ENCODE peak calls at places on chromosomes 16 and 17, in nine cellular contexts. One of them, this sample, is unnamed.

GRCh38 chr17:7407483-7408231 is at the start of gene NLGN2:
- DNase-seq in HTR-8/SVneo: no peak
- DNase-seq in posterior cingulate gyrus: no peak
- DNase-seq in GM19239: no peak
- DNase-seq in ELF-1: peak
- DNase-seq in GM04503: no peak
- DNase-seq in GM06990: no peak
- DNase-seq in CD4-positive, alpha-beta memory T cell: no peak
- DNase-seq in GM03348: no peak
- DNase-seq in this sample: no peak

GRCh38 chr16:69725480-69726312 is 664 bp downstream of the NQO1 start:
- DNase-seq in HTR-8/SVneo: no peak
- DNase-seq in posterior cingulate gyrus: no peak
- DNase-seq in GM19239: no peak
- DNase-seq in ELF-1: peak
- DNase-seq in GM04503: no peak
- DNase-seq in GM06990: no peak
- DNase-seq in CD4-positive, alpha-beta memory T cell: no peak
- DNase-seq in GM03348: no peak
- DNase-seq in this sample: no peak

GRCh38 chr17:15436399-15437369 is 30.7 kb downstream of the CDRT4 start:
- DNase-seq in HTR-8/SVneo: peak
- DNase-seq in posterior cingulate gyrus: peak
- DNase-seq in GM19239: peak
- DNase-seq in ELF-1: peak
- DNase-seq in GM04503: no peak
- DNase-seq in GM06990: no peak
- DNase-seq in CD4-positive, alpha-beta memory T cell: peak
- DNase-seq in GM03348: peak
- DNase-seq in this sample: peak

GRCh38 chr17:21680366-21680765 is 12.0 kb upstream of the KCNJ18 start:
- DNase-seq in HTR-8/SVneo: no peak
- DNase-seq in posterior cingulate gyrus: no peak
- DNase-seq in GM19239: no peak
- DNase-seq in ELF-1: peak
- DNase-seq in GM04503: no peak
- DNase-seq in GM06990: no peak
- DNase-seq in CD4-positive, alpha-beta memory T cell: no peak
- DNase-seq in GM03348: no peak
- DNase-seq in this sample: no peak

GRCh38 chr16:85947511-85948509 is 48.8 kb downstream of the IRF8 start:
- DNase-seq in HTR-8/SVneo: no peak
- DNase-seq in posterior cingulate gyrus: no peak
- DNase-seq in GM19239: no peak
- DNase-seq in ELF-1: no peak
- DNase-seq in GM04503: no peak
- DNase-seq in GM06990: peak
- DNase-seq in CD4-positive, alpha-beta memory T cell: peak
- DNase-seq in GM03348: no peak
- DNase-seq in this sample: no peak

GRCh38 chr17:39674702-39675389 is 6.6 kb downstream of the PNMT start:
- DNase-seq in HTR-8/SVneo: no peak
- DNase-seq in posterior cingulate gyrus: no peak
- DNase-seq in GM19239: no peak
- DNase-seq in ELF-1: peak
- DNase-seq in GM04503: no peak
- DNase-seq in GM06990: no peak
- DNase-seq in CD4-positive, alpha-beta memory T cell: no peak
- DNase-seq in GM03348: no peak
- DNase-seq in this sample: no peak

GRCh38 chr16:14077918-14078317 is 6.8 kb downstream of the MRTFB start:
- DNase-seq in HTR-8/SVneo: no peak
- DNase-seq in posterior cingulate gyrus: no peak
- DNase-seq in GM19239: no peak
- DNase-seq in ELF-1: no peak
- DNase-seq in GM04503: no peak
- DNase-seq in GM06990: no peak
- DNase-seq in CD4-positive, alpha-beta memory T cell: no peak
- DNase-seq in GM03348: no peak
- DNase-seq in this sample: no peak

GRCh38 chr17:49589556-49589885 is 13.8 kb downstream of the NXPH3 start:
- DNase-seq in HTR-8/SVneo: no peak
- DNase-seq in posterior cingulate gyrus: no peak
- DNase-seq in GM19239: no peak
- DNase-seq in ELF-1: no peak
- DNase-seq in GM04503: no peak
- DNase-seq in GM06990: no peak
- DNase-seq in CD4-positive, alpha-beta memory T cell: no peak
- DNase-seq in GM03348: no peak
- DNase-seq in this sample: no peak

GRCh38 chr17:38730526-38731379 is 612 bp downstream of the CISD3 start:
- DNase-seq in HTR-8/SVneo: peak
- DNase-seq in posterior cingulate gyrus: no peak
- DNase-seq in GM19239: no peak
- DNase-seq in ELF-1: peak
- DNase-seq in GM04503: no peak
- DNase-seq in GM06990: peak
- DNase-seq in CD4-positive, alpha-beta memory T cell: no peak
- DNase-seq in GM03348: peak
- DNase-seq in this sample: no peak

GRCh38 chr16:46982335-46982734 is 8.9 kb upstream of the DNAJA2 start:
- DNase-seq in HTR-8/SVneo: no peak
- DNase-seq in posterior cingulate gyrus: no peak
- DNase-seq in GM19239: no peak
- DNase-seq in ELF-1: no peak
- DNase-seq in GM04503: no peak
- DNase-seq in GM06990: peak
- DNase-seq in CD4-positive, alpha-beta memory T cell: no peak
- DNase-seq in GM03348: no peak
- DNase-seq in this sample: no peak

GRCh38 chr16:17335826-17336492 is 134.8 kb downstream of the XYLT1 start:
- DNase-seq in HTR-8/SVneo: no peak
- DNase-seq in posterior cingulate gyrus: no peak
- DNase-seq in GM19239: no peak
- DNase-seq in ELF-1: no peak
- DNase-seq in GM04503: no peak
- DNase-seq in GM06990: no peak
- DNase-seq in CD4-positive, alpha-beta memory T cell: no peak
- DNase-seq in GM03348: no peak
- DNase-seq in this sample: no peak

GRCh38 chr17:35341465-35341992 is 31.9 kb downstream of the SLFN11 start:
- DNase-seq in HTR-8/SVneo: no peak
- DNase-seq in posterior cingulate gyrus: no peak
- DNase-seq in GM19239: no peak
- DNase-seq in ELF-1: no peak
- DNase-seq in GM04503: no peak
- DNase-seq in GM06990: peak
- DNase-seq in CD4-positive, alpha-beta memory T cell: peak
- DNase-seq in GM03348: no peak
- DNase-seq in this sample: no peak

GRCh38 chr16:85614338-85615013 is 1.4 kb downstream of the GSE1 start:
- DNase-seq in HTR-8/SVneo: no peak
- DNase-seq in posterior cingulate gyrus: no peak
- DNase-seq in GM19239: no peak
- DNase-seq in ELF-1: peak
- DNase-seq in GM04503: no peak
- DNase-seq in GM06990: no peak
- DNase-seq in CD4-positive, alpha-beta memory T cell: no peak
- DNase-seq in GM03348: no peak
- DNase-seq in this sample: no peak

GRCh38 chr16:66408181-66409048 is 18.7 kb upstream of the BEAN1 start:
- DNase-seq in HTR-8/SVneo: no peak
- DNase-seq in posterior cingulate gyrus: no peak
- DNase-seq in GM19239: no peak
- DNase-seq in ELF-1: peak
- DNase-seq in GM04503: no peak
- DNase-seq in GM06990: no peak
- DNase-seq in CD4-positive, alpha-beta memory T cell: peak
- DNase-seq in GM03348: peak
- DNase-seq in this sample: peak

GRCh38 chr17:2962236-2962635 is 101.2 kb downstream of the OR1D5 start:
- DNase-seq in HTR-8/SVneo: no peak
- DNase-seq in posterior cingulate gyrus: no peak
- DNase-seq in GM19239: no peak
- DNase-seq in ELF-1: no peak
- DNase-seq in GM04503: no peak
- DNase-seq in GM06990: no peak
- DNase-seq in CD4-positive, alpha-beta memory T cell: no peak
- DNase-seq in GM03348: no peak
- DNase-seq in this sample: no peak

GRCh38 chr17:52027620-52028019 is 130.9 kb downstream of the CA10 start:
- DNase-seq in HTR-8/SVneo: peak
- DNase-seq in posterior cingulate gyrus: no peak
- DNase-seq in GM19239: no peak
- DNase-seq in ELF-1: no peak
- DNase-seq in GM04503: peak
- DNase-seq in GM06990: no peak
- DNase-seq in CD4-positive, alpha-beta memory T cell: no peak
- DNase-seq in GM03348: peak
- DNase-seq in this sample: no peak

GRCh38 chr17:1764274-1764673 is 2.4 kb downstream of the SERPINF1 start:
- DNase-seq in HTR-8/SVneo: no peak
- DNase-seq in posterior cingulate gyrus: no peak
- DNase-seq in GM19239: peak
- DNase-seq in ELF-1: peak
- DNase-seq in GM04503: peak
- DNase-seq in GM06990: peak
- DNase-seq in CD4-positive, alpha-beta memory T cell: peak
- DNase-seq in GM03348: peak
- DNase-seq in this sample: peak

GRCh38 chr17:44931376-44931775 is 16.1 kb upstream of the GFAP start:
- DNase-seq in HTR-8/SVneo: no peak
- DNase-seq in posterior cingulate gyrus: no peak
- DNase-seq in GM19239: no peak
- DNase-seq in ELF-1: no peak
- DNase-seq in GM04503: no peak
- DNase-seq in GM06990: no peak
- DNase-seq in CD4-positive, alpha-beta memory T cell: no peak
- DNase-seq in GM03348: no peak
- DNase-seq in this sample: no peak

GRCh38 chr16:23991044-23991443 is 155.3 kb downstream of the PRKCB start:
- DNase-seq in HTR-8/SVneo: no peak
- DNase-seq in posterior cingulate gyrus: no peak
- DNase-seq in GM19239: no peak
- DNase-seq in ELF-1: no peak
- DNase-seq in GM04503: no peak
- DNase-seq in GM06990: no peak
- DNase-seq in CD4-positive, alpha-beta memory T cell: no peak
- DNase-seq in GM03348: no peak
- DNase-seq in this sample: no peak

GRCh38 chr17:31491794-31492171 is 100.3 kb downstream of the RAB11FIP4 start:
- DNase-seq in HTR-8/SVneo: no peak
- DNase-seq in posterior cingulate gyrus: no peak
- DNase-seq in GM19239: no peak
- DNase-seq in ELF-1: no peak
- DNase-seq in GM04503: no peak
- DNase-seq in GM06990: no peak
- DNase-seq in CD4-positive, alpha-beta memory T cell: no peak
- DNase-seq in GM03348: no peak
- DNase-seq in this sample: no peak

GRCh38 chr17:6536566-6537065 is 19.7 kb downstream of the PITPNM3 start:
- DNase-seq in HTR-8/SVneo: no peak
- DNase-seq in posterior cingulate gyrus: no peak
- DNase-seq in GM19239: no peak
- DNase-seq in ELF-1: no peak
- DNase-seq in GM04503: no peak
- DNase-seq in GM06990: no peak
- DNase-seq in CD4-positive, alpha-beta memory T cell: no peak
- DNase-seq in GM03348: no peak
- DNase-seq in this sample: no peak

GRCh38 chr16:13866073-13866472 is 53.9 kb upstream of the ERCC4 start:
- DNase-seq in HTR-8/SVneo: peak
- DNase-seq in posterior cingulate gyrus: no peak
- DNase-seq in GM19239: peak
- DNase-seq in ELF-1: peak
- DNase-seq in GM04503: peak
- DNase-seq in GM06990: peak
- DNase-seq in CD4-positive, alpha-beta memory T cell: peak
- DNase-seq in GM03348: peak
- DNase-seq in this sample: peak

GRCh38 chr17:60156746-60157145 is 7.0 kb downstream of the CA4 start:
- DNase-seq in HTR-8/SVneo: no peak
- DNase-seq in posterior cingulate gyrus: no peak
- DNase-seq in GM19239: no peak
- DNase-seq in ELF-1: no peak
- DNase-seq in GM04503: no peak
- DNase-seq in GM06990: no peak
- DNase-seq in CD4-positive, alpha-beta memory T cell: no peak
- DNase-seq in GM03348: no peak
- DNase-seq in this sample: no peak

GRCh38 chr16:86577314-86577971 is 906 bp upstream of the FOXL1 start:
- DNase-seq in HTR-8/SVneo: no peak
- DNase-seq in posterior cingulate gyrus: no peak
- DNase-seq in GM19239: no peak
- DNase-seq in ELF-1: peak
- DNase-seq in GM04503: no peak
- DNase-seq in GM06990: no peak
- DNase-seq in CD4-positive, alpha-beta memory T cell: no peak
- DNase-seq in GM03348: no peak
- DNase-seq in this sample: peak

GRCh38 chr17:38358586-38359513 is 7.2 kb downstream of the SOCS7 start:
- DNase-seq in HTR-8/SVneo: no peak
- DNase-seq in posterior cingulate gyrus: peak
- DNase-seq in GM19239: no peak
- DNase-seq in ELF-1: no peak
- DNase-seq in GM04503: peak
- DNase-seq in GM06990: no peak
- DNase-seq in CD4-positive, alpha-beta memory T cell: no peak
- DNase-seq in GM03348: peak
- DNase-seq in this sample: no peak

This sample was measured in AG04450.